ENCODE peak calls at places on chromosomes 16 and 17, in four cellular contexts. G is NCI-H1694, X is COR-L47, E is colonic mucosa. S is an unnamed sample.

GRCh38 chr17:60622961-60623360 is 23.0 kb downstream of the PPM1D start:
- DNase-seq in G (no peak), X (no peak), E (no peak), S (no peak)

GRCh38 chr17:28381141-28381825 is 9.8 kb downstream of the SARM1 start:
- DNase-seq in G (no peak), X (no peak), E (peak; percentile 54), S (no peak)

GRCh38 chr17:74569392-74570003 is 2.2 kb upstream of the CD300H start:
- DNase-seq in G (no peak), X (no peak), E (peak; percentile 32), S (no peak)

GRCh38 chr17:5344914-5345313 is 62.8 kb downstream of the RABEP1 start:
- DNase-seq in G (no peak), X (no peak), E (no peak), S (no peak)

GRCh38 chr16:19232988-19233387 is 52.5 kb upstream of the CLEC19A start:
- DNase-seq in G (peak; percentile 13), X (no peak), E (no peak), S (no peak)

GRCh38 chr16:11047057-11047456 is 102.7 kb downstream of the CLEC16A start:
- DNase-seq in G (peak; percentile 60), X (no peak), E (no peak), S (no peak)

GRCh38 chr17:60153606-60154355 is 4.0 kb downstream of the CA4 start:
- DNase-seq in G (no peak), X (no peak), E (no peak), S (no peak)

GRCh38 chr17:16512011-16512410 is 20.0 kb upstream of the LRRC75A start:
- DNase-seq in G (no peak), X (peak; percentile 65), E (no peak), S (peak; percentile 93)

GRCh38 chr17:42183741-42184711 is 1.2 kb downstream of the HCRT start:
- DNase-seq in G (no peak), X (no peak), E (peak; percentile 76), S (peak; percentile 81)

GRCh38 chr17:76019830-76020467 is 7.2 kb downstream of the EVPL start:
- DNase-seq in G (no peak), X (no peak), E (no peak), S (no peak)

GRCh38 chr17:29615492-29616299 is 7.0 kb downstream of the CORO6 start:
- DNase-seq in G (peak; percentile 72), X (peak; percentile 76), E (peak; percentile 88), S (no peak)

GRCh38 chr17:39196191-39196819 is 1.2 kb downstream of the CACNB1 start:
- DNase-seq in G (no peak), X (no peak), E (no peak), S (no peak)

GRCh38 chr17:2138768-2139167 is 83.9 kb downstream of the HIC1 start:
- DNase-seq in G (peak; percentile 17), X (no peak), E (peak; percentile 56), S (peak; percentile 63)

GRCh38 chr16:1723450-1724147 is 17.6 kb downstream of the MAPK8IP3 start:
- DNase-seq in G (no peak), X (peak; percentile 13), E (peak; percentile 69), S (peak; percentile 26)

GRCh38 chr17:37462492-37462891 is 27.2 kb upstream of the DUSP14 start:
- DNase-seq in G (no peak), X (no peak), E (no peak), S (no peak)

GRCh38 chr17:80815151-80815561 is 176.5 kb upstream of the CHMP6 start:
- DNase-seq in G (no peak), X (no peak), E (no peak), S (no peak)

GRCh38 chr17:36002631-36003030 is 1.3 kb upstream of the CCL15 start:
- DNase-seq in G (no peak), X (no peak), E (no peak), S (no peak)

GRCh38 chr16:68149596-68149995 is 64.4 kb downstream of the NFATC3 start:
- DNase-seq in G (no peak), X (no peak), E (no peak), S (no peak)

GRCh38 chr17:49741009-49741691 is 22.8 kb downstream of the FAM117A start:
- DNase-seq in G (no peak), X (no peak), E (no peak), S (no peak)

GRCh38 chr16:14186007-14186953 is 115.2 kb downstream of the MRTFB start:
- DNase-seq in G (no peak), X (peak; percentile 67), E (no peak), S (peak; percentile 96)

GRCh38 chr17:81427446-81428120 is 32.3 kb downstream of the BAHCC1 start:
- DNase-seq in G (peak; percentile 76), X (peak; percentile 93), E (peak; percentile 65), S (no peak)